ENCODE peak calls at places on chromosomes 12 and 14, in eight cellular contexts. G is caudate nucleus; T is RPMI8226; Q is dorsolateral prefrontal cortex; C is stimulated activated CD8-positive, alpha-beta memory T cell treated with anti-CD3 and anti-CD28 coated beads, Interleukin-2, amount 100 ng/mL, for 1 hour; A is stomach; N is Panc1; R is GM12892. U is an unnamed sample.
A peak's percentile ranks its signal among the peaks of the same experiment; 100 is the strongest.

GRCh38 chr14:76937181-76938091 is 91.1 kb downstream of the IRF2BPL start:
- DNase-seq in G (no peak), T (no peak), Q (no peak), C (no peak), A (peak; percentile 39), N (no peak), R (no peak), U (no peak)

GRCh38 chr12:12533238-12533829 is 29.3 kb downstream of the DUSP16 start:
- DNase-seq in G (no peak), T (peak; percentile 8), Q (no peak), C (no peak), A (peak; percentile 78), N (no peak), R (no peak), U (no peak)

GRCh38 chr14:28901631-28902030 is 135.0 kb downstream of the FOXG1 start:
- DNase-seq in G (no peak), T (no peak), Q (no peak), C (no peak), A (no peak), N (no peak), R (no peak), U (no peak)

GRCh38 chr14:29671034-29671433 is 256.6 kb downstream of the PRKD1 start:
- DNase-seq in G (no peak), T (no peak), Q (no peak), C (no peak), A (no peak), N (no peak), R (no peak), U (no peak)

GRCh38 chr12:69196302-69197288 is 42.8 kb upstream of the CPSF6 start:
- DNase-seq in G (no peak), T (peak; percentile 10), Q (no peak), C (no peak), A (no peak), N (peak; percentile 17), R (no peak), U (no peak)

GRCh38 chr12:58268080-58268479 is 326.7 kb downstream of the ATP23 start:
- DNase-seq in G (no peak), T (no peak), Q (no peak), C (no peak), A (no peak), N (no peak), R (no peak), U (no peak)

GRCh38 chr12:46808317-46808716 is 17.5 kb downstream of the SLC38A4 start:
- DNase-seq in G (no peak), T (no peak), Q (no peak), C (no peak), A (no peak), N (no peak), R (no peak), U (no peak)

GRCh38 chr14:34208532-34208931 is 253.5 kb downstream of the SPTSSA start:
- DNase-seq in G (no peak), T (no peak), Q (no peak), C (no peak), A (no peak), N (no peak), R (no peak), U (no peak)

GRCh38 chr14:73460691-73461127 is 2.4 kb upstream of the NUMB start:
- DNase-seq in G (no peak), T (peak; percentile 11), Q (no peak), C (no peak), A (no peak), N (no peak), R (no peak), U (no peak)

GRCh38 chr12:27732281-27732680 is 21.6 kb downstream of the MRPS35 start:
- DNase-seq in G (no peak), T (peak; percentile 21), Q (no peak), C (no peak), A (peak; percentile 32), N (no peak), R (no peak), U (peak; percentile 29)

GRCh38 chr14:96622926-96623325 is 120.7 kb downstream of the PAPOLA start:
- DNase-seq in G (no peak), T (no peak), Q (no peak), C (no peak), A (no peak), N (no peak), R (no peak), U (no peak)

GRCh38 chr14:39097159-39097558 is 5.9 kb downstream of the SEC23A start:
- DNase-seq in G (no peak), T (no peak), Q (no peak), C (no peak), A (no peak), N (no peak), R (no peak), U (no peak)

GRCh38 chr12:3000548-3001275 is 41.5 kb downstream of the TEAD4 start:
- DNase-seq in G (no peak), T (no peak), Q (no peak), C (no peak), A (no peak), N (no peak), R (no peak), U (no peak)

GRCh38 chr12:104825408-104825807 is 132.7 kb downstream of the SLC41A2 start:
- DNase-seq in G (no peak), T (no peak), Q (no peak), C (no peak), A (no peak), N (no peak), R (no peak), U (no peak)

GRCh38 chr12:95590775-95591174 is 39.5 kb upstream of the USP44 start:
- DNase-seq in G (no peak), T (no peak), Q (no peak), C (no peak), A (no peak), N (no peak), R (no peak), U (no peak)

GRCh38 chr12:57719777-57720605 is 18.6 kb downstream of the AGAP2 start:
- DNase-seq in G (no peak), T (no peak), Q (no peak), C (no peak), A (no peak), N (no peak), R (no peak), U (no peak)

GRCh38 chr12:6394398-6394797 is 10.4 kb downstream of the LTBR start:
- DNase-seq in G (no peak), T (no peak), Q (no peak), C (no peak), A (no peak), N (no peak), R (no peak), U (no peak)

U was measured in Jurkat, Clone E6-1.